ENCODE peak calls at places on chromosomes 2 and 18, in four cellular contexts. O is stimulated activated CD4-positive, alpha-beta T cell treated with anti-CD3 and anti-CD28 coated beads, Interleukin-15, amount 100 ng/mL, for 1 hour; M is HT-29; E is RPMI7951. B is an unnamed sample.
A peak's percentile ranks its signal among the peaks of the same experiment; 100 is the strongest.

GRCh38 chr2:10930731-10931516 is 19.2 kb downstream of the KCNF1 start:
- DNase-seq in O (no peak), M (no peak), E (no peak), B (no peak)

GRCh38 chr2:235674812-235675211 is 181.0 kb downstream of the AGAP1 start:
- DNase-seq in O (no peak), M (no peak), E (no peak), B (no peak)

GRCh38 chr2:61632276-61633169 is 94.4 kb upstream of the XPO1 start:
- DNase-seq in O (no peak), M (no peak), E (no peak), B (no peak)

GRCh38 chr2:126850951-126851350 is 47.7 kb upstream of the TEX51 start:
- DNase-seq in O (no peak), M (no peak), E (no peak), B (no peak)

GRCh38 chr18:79405019-79405780 is 9.5 kb downstream of the NFATC1 start:
- DNase-seq in O (no peak), M (no peak), E (no peak), B (no peak)

GRCh38 chr2:1956520-1957289 is 212.4 kb upstream of the PXDN start:
- DNase-seq in O (no peak), M (no peak), E (no peak), B (no peak)

GRCh38 chr18:61606759-61607158 is 273.5 kb downstream of the CDH20 start:
- DNase-seq in O (no peak), M (peak; percentile 41), E (peak; percentile 95), B (no peak)

GRCh38 chr2:223260681-223261080 is 208.7 kb downstream of the KCNE4 start:
- DNase-seq in O (no peak), M (no peak), E (peak; percentile 39), B (no peak)

GRCh38 chr18:55085557-55086285 is 126.5 kb upstream of the CCDC68 start:
- DNase-seq in O (no peak), M (no peak), E (no peak), B (no peak)

GRCh38 chr2:214379227-214379626 is 31.6 kb upstream of the VWC2L start:
- DNase-seq in O (no peak), M (no peak), E (no peak), B (no peak)

GRCh38 chr2:128154225-128154624 is 63.2 kb downstream of the UGGT1 start:
- DNase-seq in O (no peak), M (no peak), E (no peak), B (no peak)

GRCh38 chr2:174633621-174633927 is 36.0 kb upstream of the WIPF1 start:
- DNase-seq in O (no peak), M (no peak), E (no peak), B (no peak)

B was measured in NCI-H1048.